ENCODE peak calls at places on chromosome 22, in seven cellular contexts. R, C, B, S, U, N and P are unnamed samples.

GRCh38 chr22:32877196-32877595 is 75.7 kb downstream of the TIMP3 start:
- DNase-seq in U (no peak), C (no peak), N (no peak), S (no peak), R (no peak), B (no peak), P (no peak)

GRCh38 chr22:23538502-23538860 is 41.6 kb downstream of the IGLL1 start:
- DNase-seq in N (no peak), R (no peak), B (no peak), S (no peak), C (no peak), U (no peak), P (no peak)

GRCh38 chr22:37267128-37267587 is 15.2 kb upstream of the CYTH4 start:
- DNase-seq in R (no peak), U (no peak), B (peak; percentile 42), S (peak; percentile 74), N (peak; percentile 55), C (no peak), P (no peak)

GRCh38 chr22:36144886-36145541 is 15.5 kb downstream of the APOL3 start:
- DNase-seq in C (no peak), R (peak; percentile 32), B (peak; percentile 66), U (no peak), S (no peak), N (peak; percentile 52), P (peak; percentile 4)

GRCh38 chr22:41683052-41683451 is 5.6 kb downstream of the SNU13 start:
- DNase-seq in R (no peak), S (no peak), N (no peak), B (no peak), C (no peak), U (no peak), P (no peak)

GRCh38 chr22:17606472-17606871 is 22.1 kb downstream of the ATP6V1E1 start:
- DNase-seq in U (no peak), C (no peak), B (no peak), N (no peak), R (no peak), S (no peak), P (no peak)

GRCh38 chr22:29727248-29727551 is 7.4 kb downstream of the CABP7 start:
- DNase-seq in B (no peak), N (peak; percentile 21), R (no peak), U (no peak), S (no peak), C (no peak), P (no peak)

GRCh38 chr22:38412435-38413084 is 42.4 kb downstream of the KCNJ4 start:
- DNase-seq in N (no peak), C (no peak), B (no peak), R (no peak), S (peak; percentile 30), U (no peak), P (no peak)

GRCh38 chr22:24503137-24503850 is 8.2 kb downstream of the UPB1 start:
- DNase-seq in R (no peak), C (peak; percentile 32), U (peak; percentile 52), S (peak; percentile 63), N (peak; percentile 61), B (peak; percentile 57), P (peak; percentile 52)

GRCh38 chr22:47607486-47607885 is 845.0 kb downstream of the TBC1D22A start:
- DNase-seq in R (no peak), N (no peak), B (no peak), U (no peak), C (no peak), S (no peak), P (no peak)

GRCh38 chr22:49983148-49984042 is 22.8 kb downstream of the PIM3 start:
- DNase-seq in N (no peak), B (no peak), S (peak; percentile 46), R (no peak), C (no peak), U (no peak), P (no peak)

GRCh38 chr22:38614331-38615122 is 41.7 kb downstream of the FAM227A start:
- DNase-seq in S (no peak), B (no peak), N (no peak), C (no peak), R (no peak), U (no peak), P (no peak)

GRCh38 chr22:19524170-19525115 is at the start of gene CLDN5:
- DNase-seq in B (no peak), C (no peak), R (no peak), N (no peak), S (no peak), U (no peak), P (no peak)

GRCh38 chr22:36439481-36440271 is 41.8 kb downstream of the TXN2 start:
- DNase-seq in S (no peak), R (peak; percentile 68), B (peak; percentile 68), N (peak; percentile 65), U (no peak), C (peak; percentile 64), P (no peak)

GRCh38 chr22:46592390-46592872 is 27.8 kb upstream of the GRAMD4 start:
- DNase-seq in R (peak; percentile 4), U (peak; percentile 43), B (peak; percentile 60), N (peak; percentile 71), C (no peak), S (peak; percentile 48), P (no peak)

GRCh38 chr22:37499789-37500188 is 13.6 kb upstream of the MFNG start:
- DNase-seq in S (no peak), U (no peak), C (no peak), B (no peak), R (no peak), N (no peak), P (no peak)

GRCh38 chr22:49574861-49575702 is 252.6 kb downstream of the BRD1 start:
- DNase-seq in R (no peak), N (peak; percentile 2), S (no peak), B (no peak), C (no peak), U (no peak), P (no peak)

GRCh38 chr22:25014896-25015755 is 62.6 kb downstream of the KIAA1671 start:
- DNase-seq in B (no peak), R (no peak), N (no peak), C (no peak), U (no peak), S (no peak), P (no peak)

GRCh38 chr22:42416671-42417230 is 15.5 kb downstream of the NFAM1 start:
- DNase-seq in C (no peak), S (no peak), B (no peak), R (no peak), U (no peak), N (no peak), P (no peak)

GRCh38 chr22:27510024-27510423 is 291.5 kb downstream of the MN1 start:
- DNase-seq in C (no peak), S (no peak), N (no peak), R (no peak), U (no peak), B (no peak), P (no peak)

GRCh38 chr22:49240472-49240871 is 587.2 kb downstream of the BRD1 start:
- DNase-seq in C (no peak), R (no peak), U (no peak), N (no peak), B (no peak), S (no peak), P (no peak)

GRCh38 chr22:49942565-49943404 is 17.8 kb upstream of the PIM3 start:
- DNase-seq in C (no peak), R (no peak), S (no peak), N (no peak), B (no peak), U (no peak), P (no peak)

GRCh38 chr22:17665884-17666283 is 27.3 kb downstream of the BCL2L13 start:
- DNase-seq in B (no peak), N (no peak), S (no peak), U (no peak), C (no peak), R (no peak), P (no peak)

GRCh38 chr22:19776433-19777031 is 16.0 kb downstream of the TBX1 start:
- DNase-seq in N (no peak), R (no peak), B (no peak), U (no peak), S (no peak), C (no peak), P (no peak)

GRCh38 chr22:36194971-36195370 is 6.6 kb downstream of the APOL4 start:
- DNase-seq in N (peak; percentile 64), C (no peak), B (peak; percentile 67), R (peak; percentile 41), U (no peak), S (peak; percentile 30), P (no peak)

GRCh38 chr22:46738961-46739870 is 1.2 kb upstream of the CERK start:
- DNase-seq in B (peak; percentile 79), N (peak; percentile 86), C (no peak), U (no peak), R (no peak), S (peak; percentile 65), P (peak; percentile 38)

GRCh38 chr22:41834005-41834975 is 1.4 kb downstream of the SREBF2 start:
- DNase-seq in R (no peak), C (no peak), N (no peak), U (no peak), S (no peak), B (no peak), P (no peak)

GRCh38 chr22:41197808-41198585 is 7.1 kb upstream of the L3MBTL2 start:
- DNase-seq in N (peak; percentile 56), R (no peak), C (no peak), B (peak; percentile 47), S (no peak), U (no peak), P (no peak)

GRCh38 chr22:47038206-47038835 is 275.9 kb downstream of the TBC1D22A start:
- DNase-seq in C (no peak), N (no peak), B (no peak), R (no peak), S (no peak), U (no peak), P (no peak)

GRCh38 chr22:19615001-19615461 is 90.8 kb upstream of the CLDN5 start:
- DNase-seq in S (no peak), U (no peak), B (no peak), N (no peak), C (no peak), R (no peak), P (no peak)

GRCh38 chr22:20956258-20957117 is 10.6 kb upstream of the AIFM3 start:
- DNase-seq in S (no peak), N (peak; percentile 87), U (no peak), B (peak; percentile 56), C (no peak), R (no peak), P (no peak)

GRCh38 chr22:31719850-31720471 is 30.0 kb downstream of the PRR14L start:
- DNase-seq in R (no peak), S (no peak), N (no peak), U (no peak), B (no peak), C (no peak), P (no peak)